ENCODE peak calls at places on chromosomes 6 and 20, in nine cellular contexts. One of them, this sample, is unnamed.

GRCh38 chr6:132511159-132511835 is 1.6 kb downstream of the STX7 start:
- DNase-seq in lower lobe of right lung: no peak
- DNase-seq in Calu3: no peak
- DNase-seq in fibroblast of the aortic adventitia: no peak
- DNase-seq in adrenal gland: no peak
- DNase-seq in stimulated activated CD4-positive, alpha-beta T cell treated with anti-CD3 and anti-CD28 coated beads, Interleukin-1b, Interleukin-23, amount 100 ng/mL, for 24 hours: no peak
- DNase-seq in mesenteric fat pad: no peak
- DNase-seq in left cardiac atrium: no peak
- DNase-seq in psoas muscle: no peak
- DNase-seq in this sample: no peak

GRCh38 chr6:167079853-167080297 is 43.0 kb upstream of the CCR6 start:
- DNase-seq in lower lobe of right lung: no peak
- DNase-seq in left cardiac atrium: no peak
- DNase-seq in Calu3: no peak
- DNase-seq in stimulated activated CD4-positive, alpha-beta T cell treated with anti-CD3 and anti-CD28 coated beads, Interleukin-1b, Interleukin-23, amount 100 ng/mL, for 24 hours: peak; percentile 25
- DNase-seq in fibroblast of the aortic adventitia: no peak
- DNase-seq in adrenal gland: no peak
- DNase-seq in mesenteric fat pad: no peak
- DNase-seq in psoas muscle: no peak
- DNase-seq in this sample: no peak

GRCh38 chr6:154960299-154960796 is 34.8 kb upstream of the TIAM2 start:
- DNase-seq in stimulated activated CD4-positive, alpha-beta T cell treated with anti-CD3 and anti-CD28 coated beads, Interleukin-1b, Interleukin-23, amount 100 ng/mL, for 24 hours: no peak
- DNase-seq in lower lobe of right lung: no peak
- DNase-seq in left cardiac atrium: peak; percentile 44
- DNase-seq in adrenal gland: no peak
- DNase-seq in fibroblast of the aortic adventitia: no peak
- DNase-seq in Calu3: peak; percentile 61
- DNase-seq in mesenteric fat pad: peak; percentile 76
- DNase-seq in psoas muscle: no peak
- DNase-seq in this sample: no peak

GRCh38 chr6:33819021-33819420 is 15.2 kb upstream of the MLN start:
- DNase-seq in Calu3: no peak
- DNase-seq in psoas muscle: no peak
- DNase-seq in lower lobe of right lung: no peak
- DNase-seq in adrenal gland: no peak
- DNase-seq in stimulated activated CD4-positive, alpha-beta T cell treated with anti-CD3 and anti-CD28 coated beads, Interleukin-1b, Interleukin-23, amount 100 ng/mL, for 24 hours: no peak
- DNase-seq in left cardiac atrium: no peak
- DNase-seq in mesenteric fat pad: no peak
- DNase-seq in fibroblast of the aortic adventitia: no peak
- DNase-seq in this sample: no peak

GRCh38 chr20:63163596-63164560 is 52.1 kb downstream of the YTHDF1 start:
- DNase-seq in left cardiac atrium: no peak
- DNase-seq in mesenteric fat pad: no peak
- DNase-seq in stimulated activated CD4-positive, alpha-beta T cell treated with anti-CD3 and anti-CD28 coated beads, Interleukin-1b, Interleukin-23, amount 100 ng/mL, for 24 hours: no peak
- DNase-seq in adrenal gland: no peak
- DNase-seq in Calu3: no peak
- DNase-seq in fibroblast of the aortic adventitia: no peak
- DNase-seq in psoas muscle: peak; percentile 40
- DNase-seq in lower lobe of right lung: no peak
- DNase-seq in this sample: peak; percentile 71

GRCh38 chr6:138253731-138254130 is 35.4 kb upstream of the PBOV1 start:
- DNase-seq in lower lobe of right lung: no peak
- DNase-seq in stimulated activated CD4-positive, alpha-beta T cell treated with anti-CD3 and anti-CD28 coated beads, Interleukin-1b, Interleukin-23, amount 100 ng/mL, for 24 hours: no peak
- DNase-seq in adrenal gland: no peak
- DNase-seq in Calu3: no peak
- DNase-seq in fibroblast of the aortic adventitia: no peak
- DNase-seq in mesenteric fat pad: no peak
- DNase-seq in psoas muscle: no peak
- DNase-seq in left cardiac atrium: no peak
- DNase-seq in this sample: no peak

GRCh38 chr6:35080821-35081425 is 60.2 kb downstream of the TCP11 start:
- DNase-seq in Calu3: no peak
- DNase-seq in left cardiac atrium: no peak
- DNase-seq in lower lobe of right lung: no peak
- DNase-seq in adrenal gland: peak; percentile 49
- DNase-seq in mesenteric fat pad: peak; percentile 87
- DNase-seq in fibroblast of the aortic adventitia: no peak
- DNase-seq in stimulated activated CD4-positive, alpha-beta T cell treated with anti-CD3 and anti-CD28 coated beads, Interleukin-1b, Interleukin-23, amount 100 ng/mL, for 24 hours: no peak
- DNase-seq in psoas muscle: no peak
- DNase-seq in this sample: no peak

GRCh38 chr6:7747433-7747832 is 21.5 kb downstream of the BMP6 start:
- DNase-seq in psoas muscle: no peak
- DNase-seq in left cardiac atrium: no peak
- DNase-seq in fibroblast of the aortic adventitia: no peak
- DNase-seq in stimulated activated CD4-positive, alpha-beta T cell treated with anti-CD3 and anti-CD28 coated beads, Interleukin-1b, Interleukin-23, amount 100 ng/mL, for 24 hours: no peak
- DNase-seq in Calu3: no peak
- DNase-seq in mesenteric fat pad: no peak
- DNase-seq in adrenal gland: no peak
- DNase-seq in lower lobe of right lung: no peak
- DNase-seq in this sample: no peak

GRCh38 chr20:40532103-40532502 is 156.9 kb downstream of the MAFB start:
- DNase-seq in stimulated activated CD4-positive, alpha-beta T cell treated with anti-CD3 and anti-CD28 coated beads, Interleukin-1b, Interleukin-23, amount 100 ng/mL, for 24 hours: no peak
- DNase-seq in adrenal gland: no peak
- DNase-seq in Calu3: peak; percentile 56
- DNase-seq in left cardiac atrium: no peak
- DNase-seq in fibroblast of the aortic adventitia: peak; percentile 3
- DNase-seq in mesenteric fat pad: no peak
- DNase-seq in psoas muscle: no peak
- DNase-seq in lower lobe of right lung: no peak
- DNase-seq in this sample: no peak

GRCh38 chr6:126721581-126722145 is 381.7 kb downstream of the CENPW start:
- DNase-seq in left cardiac atrium: no peak
- DNase-seq in mesenteric fat pad: no peak
- DNase-seq in adrenal gland: no peak
- DNase-seq in psoas muscle: no peak
- DNase-seq in Calu3: peak; percentile 34
- DNase-seq in stimulated activated CD4-positive, alpha-beta T cell treated with anti-CD3 and anti-CD28 coated beads, Interleukin-1b, Interleukin-23, amount 100 ng/mL, for 24 hours: no peak
- DNase-seq in lower lobe of right lung: no peak
- DNase-seq in fibroblast of the aortic adventitia: peak; percentile 97
- DNase-seq in this sample: no peak

GRCh38 chr6:109091314-109092009 is 3.2 kb downstream of the SESN1 start:
- DNase-seq in fibroblast of the aortic adventitia: no peak
- DNase-seq in mesenteric fat pad: no peak
- DNase-seq in adrenal gland: no peak
- DNase-seq in lower lobe of right lung: no peak
- DNase-seq in psoas muscle: peak; percentile 84
- DNase-seq in left cardiac atrium: no peak
- DNase-seq in stimulated activated CD4-positive, alpha-beta T cell treated with anti-CD3 and anti-CD28 coated beads, Interleukin-1b, Interleukin-23, amount 100 ng/mL, for 24 hours: no peak
- DNase-seq in Calu3: no peak
- DNase-seq in this sample: no peak

GRCh38 chr6:135537782-135538301 is 40.3 kb upstream of the AHI1 start:
- DNase-seq in left cardiac atrium: no peak
- DNase-seq in fibroblast of the aortic adventitia: peak; percentile 82
- DNase-seq in psoas muscle: no peak
- DNase-seq in lower lobe of right lung: no peak
- DNase-seq in mesenteric fat pad: no peak
- DNase-seq in adrenal gland: no peak
- DNase-seq in stimulated activated CD4-positive, alpha-beta T cell treated with anti-CD3 and anti-CD28 coated beads, Interleukin-1b, Interleukin-23, amount 100 ng/mL, for 24 hours: no peak
- DNase-seq in Calu3: peak; percentile 1
- DNase-seq in this sample: no peak

GRCh38 chr20:33554914-33555420 is 65.1 kb downstream of the CBFA2T2 start:
- DNase-seq in left cardiac atrium: no peak
- DNase-seq in lower lobe of right lung: no peak
- DNase-seq in mesenteric fat pad: no peak
- DNase-seq in adrenal gland: no peak
- DNase-seq in fibroblast of the aortic adventitia: peak; percentile 93
- DNase-seq in psoas muscle: no peak
- DNase-seq in stimulated activated CD4-positive, alpha-beta T cell treated with anti-CD3 and anti-CD28 coated beads, Interleukin-1b, Interleukin-23, amount 100 ng/mL, for 24 hours: no peak
- DNase-seq in Calu3: peak; percentile 51
- DNase-seq in this sample: peak; percentile 92

GRCh38 chr20:36034875-36035274 is 66.5 kb downstream of the CNBD2 start:
- DNase-seq in stimulated activated CD4-positive, alpha-beta T cell treated with anti-CD3 and anti-CD28 coated beads, Interleukin-1b, Interleukin-23, amount 100 ng/mL, for 24 hours: no peak
- DNase-seq in mesenteric fat pad: no peak
- DNase-seq in Calu3: no peak
- DNase-seq in adrenal gland: no peak
- DNase-seq in left cardiac atrium: no peak
- DNase-seq in psoas muscle: no peak
- DNase-seq in lower lobe of right lung: no peak
- DNase-seq in fibroblast of the aortic adventitia: no peak
- DNase-seq in this sample: no peak

GRCh38 chr6:132214716-132215115 is 186.6 kb downstream of the MOXD1 start:
- DNase-seq in psoas muscle: no peak
- DNase-seq in mesenteric fat pad: no peak
- DNase-seq in lower lobe of right lung: no peak
- DNase-seq in adrenal gland: no peak
- DNase-seq in stimulated activated CD4-positive, alpha-beta T cell treated with anti-CD3 and anti-CD28 coated beads, Interleukin-1b, Interleukin-23, amount 100 ng/mL, for 24 hours: no peak
- DNase-seq in left cardiac atrium: no peak
- DNase-seq in fibroblast of the aortic adventitia: no peak
- DNase-seq in Calu3: no peak
- DNase-seq in this sample: no peak

GRCh38 chr6:89482136-89482535 is 49.2 kb downstream of the ANKRD6 start:
- DNase-seq in stimulated activated CD4-positive, alpha-beta T cell treated with anti-CD3 and anti-CD28 coated beads, Interleukin-1b, Interleukin-23, amount 100 ng/mL, for 24 hours: no peak
- DNase-seq in fibroblast of the aortic adventitia: peak; percentile 71
- DNase-seq in mesenteric fat pad: no peak
- DNase-seq in adrenal gland: no peak
- DNase-seq in left cardiac atrium: no peak
- DNase-seq in Calu3: no peak
- DNase-seq in lower lobe of right lung: no peak
- DNase-seq in psoas muscle: no peak
- DNase-seq in this sample: no peak